ENCODE peak calls at places on chromosomes 12 and 14, in five cellular contexts. E, G, P, R and Z are unnamed samples.
A peak's percentile ranks its signal among the peaks of the same experiment; 100 is the strongest.

GRCh38 chr14:36976571-36977023 is 195.8 kb downstream of the SLC25A21 start:
- DNase-seq in E (no peak), G (no peak), P (no peak), R (no peak), Z (no peak)

GRCh38 chr12:6285063-6285477 is 25.4 kb upstream of the PLEKHG6 start:
- DNase-seq in E (peak; percentile 86), G (no peak), P (peak; percentile 64), R (peak; percentile 62), Z (peak; percentile 27)

GRCh38 chr12:24379493-24379892 is 430.0 kb upstream of the SOX5 start:
- DNase-seq in E (no peak), G (no peak), P (no peak), R (no peak), Z (no peak)

GRCh38 chr14:34699873-34700621 is 14.3 kb downstream of the CFL2 start:
- DNase-seq in E (peak; percentile 84), G (peak; percentile 81), P (no peak), R (no peak), Z (peak; percentile 82)

GRCh38 chr12:102993537-102993936 is 36.1 kb downstream of the ASCL1 start:
- DNase-seq in E (no peak), G (no peak), P (no peak), R (no peak), Z (no peak)

GRCh38 chr14:88551936-88552565 is 2.8 kb downstream of the PTPN21 start:
- DNase-seq in E (peak; percentile 38), G (no peak), P (no peak), R (no peak), Z (no peak)

GRCh38 chr12:51270067-51270846 is at the start of gene SMAGP:
- DNase-seq in E (peak; percentile 47), G (no peak), P (peak; percentile 81), R (peak; percentile 90), Z (no peak)

GRCh38 chr12:47808049-47808448 is 11.7 kb downstream of the HDAC7 start:
- DNase-seq in E (no peak), G (no peak), P (peak; percentile 56), R (peak; percentile 72), Z (no peak)

GRCh38 chr12:127052491-127053232 is 1214.3 kb upstream of the TMEM132C start:
- DNase-seq in E (no peak), G (no peak), P (no peak), R (no peak), Z (peak; percentile 41)
- H3K4me3 ChIP-seq in E (no peak overlapping the region), G (no peak overlapping the region), P (no peak overlapping the region), R (no peak overlapping the region), Z (no peak overlapping the region)

GRCh38 chr12:126369487-126370463 is 1304.5 kb downstream of the AACS start:
- DNase-seq in E (peak; percentile 45), G (no peak), P (no peak), R (no peak), Z (no peak)
- H3K4me3 ChIP-seq in E (no peak overlapping the region), G (no peak overlapping the region), P (no peak overlapping the region), R (no peak overlapping the region), Z (no peak overlapping the region)

DNA sequence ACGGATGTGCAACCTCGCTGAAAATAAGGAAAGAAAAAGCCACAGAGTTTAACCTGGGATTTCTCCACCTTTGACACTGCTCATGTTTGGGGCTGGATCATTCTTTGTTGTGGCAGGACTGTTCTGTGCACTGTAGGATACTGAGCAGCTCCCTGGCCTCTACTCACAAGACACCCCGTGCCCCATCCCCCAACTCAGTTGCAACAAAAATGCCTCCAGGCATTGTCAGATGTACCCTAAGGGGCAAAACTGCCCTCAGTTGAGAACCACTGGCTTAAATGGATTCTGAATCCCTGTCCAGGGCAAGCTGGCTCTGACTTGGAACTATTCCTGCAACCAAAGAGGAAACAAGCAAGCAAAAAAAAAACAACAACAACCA is 2.1 kb downstream of the GLTP start:
- DNase-seq in E (no peak), G (no peak), P (no peak), R (no peak), Z (no peak)
- H3K4me3 ChIP-seq in E (no peak overlapping the region), G (no peak overlapping the region), P (no peak overlapping the region), R (no peak overlapping the region), Z (no peak overlapping the region)

GRCh38 chr12:89945123-89945522 is 236.5 kb upstream of the ATP2B1 start:
- DNase-seq in E (no peak), G (no peak), P (no peak), R (no peak), Z (no peak)
- H3K4me3 ChIP-seq in E (no peak overlapping the region), G (no peak overlapping the region), P (no peak overlapping the region), R (no peak overlapping the region), Z (no peak overlapping the region)